ENCODE peak calls at places on chromosome 19, in four cellular contexts. One of them, this sample, is unnamed.

GRCh38 chr19:53989600-53990533 is 1.6 kb upstream of the CACNG6 start:
- DNase-seq in dorsolateral prefrontal cortex: no peak
- DNase-seq in sigmoid colon: no peak
- DNase-seq in testis: no peak
- DNase-seq in this sample: no peak

GRCh38 chr19:55248704-55249103 is 10.1 kb downstream of the PPP6R1 start:
- DNase-seq in testis: no peak
- DNase-seq in dorsolateral prefrontal cortex: no peak
- DNase-seq in sigmoid colon: no peak
- DNase-seq in this sample: no peak

GRCh38 chr19:14023404-14024235 is 4.3 kb upstream of the RLN3 start:
- DNase-seq in testis: peak; percentile 37
- DNase-seq in dorsolateral prefrontal cortex: no peak
- DNase-seq in sigmoid colon: no peak
- DNase-seq in this sample: peak; percentile 39

GRCh38 chr19:5395541-5395940 is 54.9 kb upstream of the PTPRS start:
- DNase-seq in sigmoid colon: no peak
- DNase-seq in testis: no peak
- DNase-seq in dorsolateral prefrontal cortex: no peak
- DNase-seq in this sample: peak; percentile 24

GRCh38 chr19:3586707-3587346 is 1.5 kb downstream of the GIPC3 start:
- DNase-seq in sigmoid colon: no peak
- DNase-seq in testis: no peak
- DNase-seq in dorsolateral prefrontal cortex: no peak
- DNase-seq in this sample: no peak

GRCh38 chr19:15195381-15195964 is 5.3 kb downstream of the NOTCH3 start:
- DNase-seq in dorsolateral prefrontal cortex: no peak
- DNase-seq in sigmoid colon: no peak
- DNase-seq in testis: no peak
- DNase-seq in this sample: peak; percentile 79

GRCh38 chr19:35346193-35347052 is 1.3 kb upstream of the FFAR1 start:
- DNase-seq in testis: no peak
- DNase-seq in dorsolateral prefrontal cortex: no peak
- DNase-seq in sigmoid colon: peak; percentile 53
- DNase-seq in this sample: no peak

GRCh38 chr19:14968247-14968646 is 11.4 kb downstream of the SLC1A6 start:
- DNase-seq in dorsolateral prefrontal cortex: no peak
- DNase-seq in sigmoid colon: no peak
- DNase-seq in testis: no peak
- DNase-seq in this sample: no peak

GRCh38 chr19:39823693-39824092 is 10.3 kb downstream of the DYRK1B start:
- DNase-seq in dorsolateral prefrontal cortex: peak; percentile 22
- DNase-seq in sigmoid colon: no peak
- DNase-seq in testis: no peak
- DNase-seq in this sample: no peak

GRCh38 chr19:51904331-51905165 is at the start of gene ZNF649:
- DNase-seq in sigmoid colon: peak; percentile 84
- DNase-seq in testis: peak; percentile 92
- DNase-seq in dorsolateral prefrontal cortex: peak; percentile 81
- DNase-seq in this sample: peak; percentile 81

GRCh38 chr19:44308011-44308410 is 3.2 kb upstream of the ZNF235 start:
- DNase-seq in sigmoid colon: no peak
- DNase-seq in testis: no peak
- DNase-seq in dorsolateral prefrontal cortex: no peak
- DNase-seq in this sample: no peak

GRCh38 chr19:38733493-38734175 is 10.6 kb downstream of the CAPN12 start:
- DNase-seq in testis: no peak
- DNase-seq in sigmoid colon: peak; percentile 63
- DNase-seq in dorsolateral prefrontal cortex: no peak
- DNase-seq in this sample: no peak

GRCh38 chr19:13100031-13100588 is 2.5 kb downstream of the LYL1 start:
- DNase-seq in sigmoid colon: no peak
- DNase-seq in testis: no peak
- DNase-seq in dorsolateral prefrontal cortex: no peak
- DNase-seq in this sample: no peak

GRCh38 chr19:10289167-10289835 is 451 bp upstream of the ICAM5 start:
- DNase-seq in testis: no peak
- DNase-seq in dorsolateral prefrontal cortex: peak; percentile 46
- DNase-seq in sigmoid colon: no peak
- DNase-seq in this sample: no peak

GRCh38 chr19:10416380-10417257 is 3.7 kb upstream of the PDE4A start:
- DNase-seq in testis: peak; percentile 91
- DNase-seq in dorsolateral prefrontal cortex: peak; percentile 82
- DNase-seq in sigmoid colon: peak; percentile 86
- DNase-seq in this sample: peak; percentile 80

GRCh38 chr19:10095622-10095947 is 6.9 kb downstream of the ANGPTL6 start:
- DNase-seq in sigmoid colon: no peak
- DNase-seq in testis: no peak
- DNase-seq in dorsolateral prefrontal cortex: no peak
- DNase-seq in this sample: no peak

GRCh38 chr19:4066176-4066606 is 508 bp downstream of the ZBTB7A start:
- DNase-seq in testis: peak; percentile 54
- DNase-seq in dorsolateral prefrontal cortex: peak; percentile 67
- DNase-seq in sigmoid colon: peak; percentile 84
- DNase-seq in this sample: no peak

GRCh38 chr19:3657395-3657769 is 30.8 kb upstream of the CACTIN start:
- DNase-seq in dorsolateral prefrontal cortex: no peak
- DNase-seq in sigmoid colon: no peak
- DNase-seq in testis: no peak
- DNase-seq in this sample: no peak

GRCh38 chr19:11538232-11539036 is at the start of gene CNN1:
- DNase-seq in sigmoid colon: peak; percentile 98
- DNase-seq in testis: peak; percentile 71
- DNase-seq in dorsolateral prefrontal cortex: no peak
- DNase-seq in this sample: peak; percentile 81

GRCh38 chr19:5038631-5039271 is 69.8 kb downstream of the KDM4B start:
- DNase-seq in dorsolateral prefrontal cortex: no peak
- DNase-seq in sigmoid colon: no peak
- DNase-seq in testis: no peak
- DNase-seq in this sample: no peak

DNA sequence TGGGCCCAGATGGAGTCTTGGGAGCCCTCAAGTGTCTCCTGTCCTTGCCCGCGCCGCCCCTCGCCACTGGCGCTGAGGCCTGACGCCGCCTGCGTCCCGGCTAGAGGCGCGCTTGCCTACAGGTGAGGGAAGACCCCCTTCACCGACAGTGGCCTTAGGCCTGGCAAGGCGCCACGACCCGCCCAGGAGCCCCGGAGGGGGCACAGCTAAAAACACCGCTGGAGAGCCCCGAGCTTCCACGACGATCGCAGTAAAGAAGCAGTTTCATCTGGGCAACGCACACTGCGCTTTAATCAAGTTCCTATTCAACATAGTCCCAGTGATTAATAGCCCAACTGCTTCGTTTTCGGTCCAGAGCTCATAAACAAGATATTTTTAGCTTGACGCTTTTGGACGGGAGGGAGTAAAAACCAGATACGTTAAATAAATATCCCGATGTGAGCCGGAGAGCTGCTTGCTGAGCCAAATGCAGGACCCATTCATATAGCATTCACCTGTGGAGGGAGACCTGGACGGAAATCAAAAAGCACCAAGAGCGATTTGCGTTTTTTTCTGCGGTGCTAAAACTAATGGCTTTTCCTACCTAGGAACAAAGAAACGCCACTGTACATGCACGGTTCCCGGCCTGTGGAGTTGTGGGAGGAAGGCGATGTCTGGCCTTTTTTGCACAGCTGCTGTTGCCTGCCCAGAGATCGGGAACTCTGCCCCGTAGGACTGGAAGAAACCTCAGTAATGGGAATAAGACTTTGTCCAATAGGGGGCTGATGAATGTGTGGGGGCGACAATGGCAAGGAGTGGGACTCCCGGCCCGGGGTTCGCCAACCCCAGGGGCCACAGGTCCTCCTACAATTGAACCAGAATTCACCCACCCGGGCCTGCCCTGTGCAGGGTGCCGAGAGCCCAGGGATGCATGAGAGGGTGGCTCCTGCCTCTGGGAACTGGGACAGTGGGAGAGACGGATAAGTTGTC is 1.7 kb upstream of the CEBPA start:
- DNase-seq in sigmoid colon: peak; percentile 74
- DNase-seq in testis: no peak
- DNase-seq in dorsolateral prefrontal cortex: no peak
- DNase-seq in this sample: no peak
- H3K4me3 ChIP-seq in sigmoid colon: peak overlapping the region; percentile 57
- H3K4me3 ChIP-seq in testis: peak overlapping the region; percentile 75
- H3K4me3 ChIP-seq in dorsolateral prefrontal cortex: peak overlapping the region; percentile 77
- H3K4me3 ChIP-seq in this sample: peak overlapping the region; percentile 62

DNA sequence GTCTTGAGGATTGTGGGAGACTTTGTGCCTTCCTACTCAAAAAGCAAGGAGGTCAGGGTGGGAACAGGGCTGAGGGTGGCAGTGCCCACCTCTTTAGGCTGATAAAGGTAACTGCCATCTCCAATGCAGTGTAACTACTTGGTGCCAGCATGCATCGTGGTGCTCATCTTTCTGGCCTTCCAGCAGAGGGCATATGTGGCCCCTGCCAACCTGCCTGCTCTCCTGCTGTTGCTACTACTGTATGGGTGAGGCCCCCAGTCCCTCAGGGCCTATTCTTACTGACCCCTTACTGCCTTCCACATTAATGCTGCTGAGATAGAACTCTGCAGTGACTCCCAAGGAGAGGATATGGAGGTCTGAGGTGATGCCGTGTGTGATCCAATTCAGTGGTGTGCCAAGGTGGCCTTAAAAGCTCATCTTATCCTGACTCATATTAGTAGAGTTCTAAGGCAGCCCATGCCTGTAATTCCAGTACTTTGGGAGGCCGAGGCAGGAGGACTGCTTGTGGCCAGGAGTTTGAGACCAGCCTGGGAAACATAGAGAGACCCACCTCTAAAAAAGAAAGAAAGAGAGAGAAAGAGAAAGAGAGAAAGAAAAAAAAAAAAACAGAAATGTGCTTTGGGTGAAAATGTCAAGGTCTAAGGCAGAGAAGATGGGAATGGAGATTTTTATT is 9.6 kb upstream of the ARHGAP45 start:
- DNase-seq in dorsolateral prefrontal cortex: no peak
- DNase-seq in testis: no peak
- DNase-seq in sigmoid colon: no peak
- DNase-seq in this sample: peak; percentile 58
- TF ChIP-seq CTCF in dorsolateral prefrontal cortex: no peak
- TF ChIP-seq CTCF in testis: no peak
- TF ChIP-seq CTCF in sigmoid colon: no peak
- TF ChIP-seq CTCF in this sample: no peak

GRCh38 chr19:46478356-46478986 is 7.1 kb upstream of the PNMA8A start:
- DNase-seq in testis: no peak
- DNase-seq in dorsolateral prefrontal cortex: peak; percentile 53
- DNase-seq in sigmoid colon: no peak
- DNase-seq in this sample: peak; percentile 79
- H3K27ac ChIP-seq in testis: no peak overlapping the region
- H3K27ac ChIP-seq in dorsolateral prefrontal cortex: peak overlapping the region; percentile 76
- H3K27ac ChIP-seq in sigmoid colon: no peak overlapping the region
- H3K27ac ChIP-seq in this sample: no peak overlapping the region

DNA sequence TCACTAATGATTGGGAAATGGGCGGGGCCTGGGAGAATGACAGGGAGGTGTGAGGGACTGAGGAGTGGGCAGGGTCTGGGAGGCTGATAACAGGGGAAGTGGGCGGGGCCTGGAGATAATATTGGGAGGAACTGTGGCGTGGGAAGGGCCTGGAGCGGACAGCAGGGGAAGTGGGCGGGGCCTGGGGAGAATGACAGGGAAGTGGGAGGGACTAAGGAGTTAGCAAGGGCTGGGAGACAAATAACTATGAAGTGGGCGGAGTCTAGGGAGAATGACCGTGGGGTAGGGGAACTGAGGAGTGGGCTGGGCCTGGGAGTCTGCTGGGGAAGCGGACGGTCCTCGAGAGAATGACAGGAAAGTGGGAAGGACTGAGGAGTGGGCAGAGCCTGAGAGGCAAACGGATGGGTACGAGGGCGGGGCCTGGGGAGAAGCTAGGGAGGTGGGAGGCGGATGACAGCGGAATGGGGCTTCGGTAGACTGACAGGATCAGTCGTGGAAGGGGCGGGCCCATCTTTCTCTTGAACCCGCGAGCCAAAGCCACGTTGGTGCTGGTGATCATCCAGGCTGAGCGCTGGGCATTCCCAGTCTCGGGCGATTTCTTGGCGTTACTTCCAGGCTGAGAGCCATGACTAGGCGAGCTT is 14.0 kb upstream of the TUBB4A start:
- DNase-seq in dorsolateral prefrontal cortex: peak; percentile 96
- DNase-seq in testis: peak; percentile 98
- DNase-seq in sigmoid colon: peak; percentile 92
- DNase-seq in this sample: peak; percentile 94
- H3K4me3 ChIP-seq in dorsolateral prefrontal cortex: peak overlapping the region; percentile 71
- H3K4me3 ChIP-seq in testis: peak overlapping the region; percentile 60
- H3K4me3 ChIP-seq in sigmoid colon: peak overlapping the region; percentile 44
- H3K4me3 ChIP-seq in this sample: peak overlapping the region; percentile 62

GRCh38 chr19:48465215-48465614 is 4.0 kb upstream of the CYTH2 start:
- DNase-seq in testis: no peak
- DNase-seq in dorsolateral prefrontal cortex: no peak
- DNase-seq in sigmoid colon: no peak
- DNase-seq in this sample: no peak

GRCh38 chr19:48461982-48462655 is 6.7 kb downstream of the KCNJ14 start:
- DNase-seq in testis: peak; percentile 85
- DNase-seq in dorsolateral prefrontal cortex: no peak
- DNase-seq in sigmoid colon: no peak
- DNase-seq in this sample: no peak

GRCh38 chr19:48458016-48458415 is 2.6 kb downstream of the KCNJ14 start:
- DNase-seq in sigmoid colon: no peak
- DNase-seq in testis: no peak
- DNase-seq in dorsolateral prefrontal cortex: no peak
- DNase-seq in this sample: no peak

GRCh38 chr19:48456864-48457263 is 1.5 kb downstream of the KCNJ14 start:
- DNase-seq in dorsolateral prefrontal cortex: no peak
- DNase-seq in sigmoid colon: no peak
- DNase-seq in testis: no peak
- DNase-seq in this sample: no peak

GRCh38 chr19:48461651-48461981 is 6.2 kb downstream of the KCNJ14 start:
- DNase-seq in dorsolateral prefrontal cortex: no peak
- DNase-seq in testis: no peak
- DNase-seq in sigmoid colon: no peak
- DNase-seq in this sample: no peak
- TF ChIP-seq CTCF in dorsolateral prefrontal cortex: no peak
- TF ChIP-seq CTCF in testis: no peak
- TF ChIP-seq CTCF in sigmoid colon: no peak
- TF ChIP-seq CTCF in this sample: no peak

DNA sequence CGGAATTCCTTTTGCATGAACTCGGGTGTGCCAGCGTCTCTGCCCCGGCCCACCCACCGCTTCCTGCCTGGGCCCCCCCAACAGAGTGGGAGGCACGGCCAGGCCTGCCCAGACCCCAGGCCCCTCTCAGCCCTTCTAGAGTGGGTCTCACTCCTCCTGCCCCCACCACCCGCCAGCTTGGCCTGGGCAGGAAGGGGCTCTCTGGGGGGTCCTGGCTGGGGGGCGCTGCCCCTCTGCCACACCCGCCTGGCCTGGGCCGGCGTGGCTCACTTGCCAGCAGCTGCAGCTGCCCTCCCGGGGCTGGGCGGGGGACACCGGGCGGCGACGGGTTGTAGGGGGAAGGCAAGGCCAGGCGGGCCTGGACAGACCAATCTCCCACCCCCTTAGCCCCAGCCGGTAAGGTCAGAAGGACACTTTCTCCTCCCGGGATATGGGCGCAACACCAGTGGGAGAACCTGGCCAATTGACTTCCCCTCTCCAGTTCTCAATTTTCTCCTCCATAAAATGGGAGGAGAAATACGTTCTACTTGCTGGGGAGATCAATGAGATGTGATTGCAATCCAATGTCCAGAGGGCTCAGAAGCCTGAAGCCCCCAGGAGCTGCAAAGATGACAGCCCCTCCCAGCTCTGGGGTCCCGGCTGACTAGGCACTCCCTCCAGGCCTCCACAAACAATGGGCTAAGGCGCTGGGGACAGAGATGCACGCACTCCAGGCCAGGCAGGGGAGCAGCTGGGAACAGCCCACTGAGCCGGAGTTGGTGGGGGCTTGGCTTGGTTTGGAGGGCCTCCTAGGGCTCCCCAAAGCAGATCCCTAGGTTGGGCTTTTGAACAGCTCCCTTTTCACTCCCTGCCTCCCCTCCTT is 2.4 kb downstream of the CRLF1 start:
- DNase-seq in testis: no peak
- DNase-seq in sigmoid colon: no peak
- DNase-seq in dorsolateral prefrontal cortex: no peak
- DNase-seq in this sample: no peak
- H3K27ac ChIP-seq in testis: no peak overlapping the region
- H3K27ac ChIP-seq in sigmoid colon: no peak overlapping the region
- H3K27ac ChIP-seq in dorsolateral prefrontal cortex: no peak overlapping the region
- H3K27ac ChIP-seq in this sample: no peak overlapping the region